ENCODE peak calls at places on chromosomes 1 and 21, in five cellular contexts. One of them, this sample, is unnamed. For H3K27me3, the result is how much of the 10 kb centered on the place peaks cover.

GRCh38 chr1:184210048-184210447 is 158.5 kb downstream of the TSEN15 start:
- DNase-seq in heart left ventricle: no peak
- DNase-seq in gastrocnemius medialis: peak
- DNase-seq in right atrium auricular region: no peak
- DNase-seq in sigmoid colon: peak
- DNase-seq in this sample: peak

GRCh38 chr21:35324372-35325220 is 275.5 kb upstream of the RUNX1 start:
- DNase-seq in heart left ventricle: no peak
- DNase-seq in gastrocnemius medialis: no peak
- DNase-seq in right atrium auricular region: no peak
- DNase-seq in sigmoid colon: peak
- DNase-seq in this sample: no peak

GRCh38 chr21:39955326-39955725 is 88.1 kb downstream of the PCP4 start:
- DNase-seq in heart left ventricle: no peak
- DNase-seq in gastrocnemius medialis: no peak
- DNase-seq in right atrium auricular region: no peak
- DNase-seq in sigmoid colon: no peak
- DNase-seq in this sample: no peak

GRCh38 chr1:105204836-105205371 is 1455.2 kb downstream of the AMY1C start:
- DNase-seq in heart left ventricle: no peak
- DNase-seq in gastrocnemius medialis: no peak
- DNase-seq in right atrium auricular region: no peak
- DNase-seq in sigmoid colon: no peak
- DNase-seq in this sample: no peak

GRCh38 chr21:42312626-42313104 is 2.5 kb downstream of the TFF3 start:
- DNase-seq in heart left ventricle: no peak
- DNase-seq in gastrocnemius medialis: no peak
- DNase-seq in right atrium auricular region: peak
- DNase-seq in sigmoid colon: no peak
- DNase-seq in this sample: no peak

GRCh38 chr1:40818264-40818961 is 34.8 kb downstream of the KCNQ4 start:
- DNase-seq in heart left ventricle: peak
- DNase-seq in gastrocnemius medialis: no peak
- DNase-seq in right atrium auricular region: no peak
- DNase-seq in sigmoid colon: no peak
- DNase-seq in this sample: peak

GRCh38 chr1:231240531-231240882 is 505 bp upstream of the GNPAT start:
- DNase-seq in heart left ventricle: no peak
- DNase-seq in gastrocnemius medialis: no peak
- DNase-seq in right atrium auricular region: no peak
- DNase-seq in sigmoid colon: no peak
- DNase-seq in this sample: no peak

GRCh38 chr1:183569141-183569540 is 21.1 kb downstream of the NCF2 start:
- DNase-seq in heart left ventricle: no peak
- DNase-seq in gastrocnemius medialis: no peak
- DNase-seq in right atrium auricular region: no peak
- DNase-seq in sigmoid colon: no peak
- DNase-seq in this sample: no peak

GRCh38 chr1:3816331-3817137 is 20.2 kb upstream of the LRRC47 start:
- DNase-seq in heart left ventricle: no peak
- DNase-seq in gastrocnemius medialis: no peak
- DNase-seq in right atrium auricular region: no peak
- DNase-seq in sigmoid colon: peak
- DNase-seq in this sample: no peak

GRCh38 chr1:109787845-109788605 is 24.3 kb upstream of the EPS8L3 start:
- DNase-seq in heart left ventricle: no peak
- DNase-seq in gastrocnemius medialis: peak
- DNase-seq in right atrium auricular region: no peak
- DNase-seq in sigmoid colon: peak
- DNase-seq in this sample: peak

GRCh38 chr1:24236170-24237045 is 49.3 kb upstream of the IFNLR1 start:
- DNase-seq in heart left ventricle: no peak
- DNase-seq in gastrocnemius medialis: no peak
- DNase-seq in right atrium auricular region: no peak
- DNase-seq in sigmoid colon: no peak
- DNase-seq in this sample: peak

GRCh38 chr1:76075877-76076276 is 1.3 kb downstream of the ST6GALNAC3 start:
- DNase-seq in heart left ventricle: no peak
- DNase-seq in gastrocnemius medialis: no peak
- DNase-seq in right atrium auricular region: no peak
- DNase-seq in sigmoid colon: no peak
- DNase-seq in this sample: no peak

GRCh38 chr1:98099501-98099900 is 178.7 kb upstream of the DPYD start:
- DNase-seq in heart left ventricle: no peak
- DNase-seq in gastrocnemius medialis: no peak
- DNase-seq in right atrium auricular region: no peak
- DNase-seq in sigmoid colon: no peak
- DNase-seq in this sample: no peak

GRCh38 chr1:51752073-51752948 is 126.2 kb downstream of the NRDC start:
- DNase-seq in heart left ventricle: no peak
- DNase-seq in gastrocnemius medialis: no peak
- DNase-seq in right atrium auricular region: no peak
- DNase-seq in sigmoid colon: no peak
- DNase-seq in this sample: no peak

GRCh38 chr1:2921970-2922686 is 99.1 kb upstream of the ACTRT2 start:
- DNase-seq in heart left ventricle: no peak
- DNase-seq in gastrocnemius medialis: no peak
- DNase-seq in right atrium auricular region: no peak
- DNase-seq in sigmoid colon: no peak
- DNase-seq in this sample: no peak

GRCh38 chr1:15802234-15802965 is 5.0 kb downstream of the UQCRHL start:
- DNase-seq in heart left ventricle: no peak
- DNase-seq in gastrocnemius medialis: no peak
- DNase-seq in right atrium auricular region: no peak
- DNase-seq in sigmoid colon: no peak
- DNase-seq in this sample: no peak

GRCh38 chr1:201356701-201357100 is 20.8 kb downstream of the TNNT2 start:
- DNase-seq in heart left ventricle: peak
- DNase-seq in gastrocnemius medialis: no peak
- DNase-seq in right atrium auricular region: no peak
- DNase-seq in sigmoid colon: no peak
- DNase-seq in this sample: no peak

GRCh38 chr21:26320541-26320940 is 150.0 kb upstream of the APP start:
- DNase-seq in heart left ventricle: no peak
- DNase-seq in gastrocnemius medialis: no peak
- DNase-seq in right atrium auricular region: no peak
- DNase-seq in sigmoid colon: no peak
- DNase-seq in this sample: no peak

GRCh38 chr1:187041104-187041503 is 212.4 kb downstream of the PLA2G4A start:
- DNase-seq in heart left ventricle: no peak
- DNase-seq in gastrocnemius medialis: no peak
- DNase-seq in right atrium auricular region: no peak
- DNase-seq in sigmoid colon: no peak
- DNase-seq in this sample: no peak

GRCh38 chr21:43339668-43340067 is 87.3 kb downstream of the SIK1 start:
- DNase-seq in heart left ventricle: no peak
- DNase-seq in gastrocnemius medialis: no peak
- DNase-seq in right atrium auricular region: no peak
- DNase-seq in sigmoid colon: no peak
- DNase-seq in this sample: no peak

GRCh38 chr1:42963378-42964005 is 4.8 kb upstream of the SLC2A1 start:
- DNase-seq in heart left ventricle: no peak
- DNase-seq in gastrocnemius medialis: no peak
- DNase-seq in right atrium auricular region: no peak
- DNase-seq in sigmoid colon: no peak
- DNase-seq in this sample: no peak

GRCh38 chr1:161736332-161736969 is 13.1 kb upstream of the DUSP12 start:
- DNase-seq in heart left ventricle: no peak
- DNase-seq in gastrocnemius medialis: no peak
- DNase-seq in right atrium auricular region: no peak
- DNase-seq in sigmoid colon: no peak
- DNase-seq in this sample: no peak

GRCh38 chr1:38680801-38681510 is 178.6 kb downstream of the RRAGC start:
- DNase-seq in heart left ventricle: no peak
- DNase-seq in gastrocnemius medialis: no peak
- DNase-seq in right atrium auricular region: no peak
- DNase-seq in sigmoid colon: no peak
- DNase-seq in this sample: no peak

GRCh38 chr1:81802601-81803422 is 2.1 kb downstream of the ADGRL2 start:
- DNase-seq in heart left ventricle: peak
- DNase-seq in gastrocnemius medialis: peak
- DNase-seq in right atrium auricular region: peak
- DNase-seq in sigmoid colon: peak
- DNase-seq in this sample: peak

GRCh38 chr1:206705187-206705586 is 20.5 kb downstream of the MAPKAPK2 start:
- DNase-seq in heart left ventricle: no peak
- DNase-seq in gastrocnemius medialis: peak
- DNase-seq in right atrium auricular region: peak
- DNase-seq in sigmoid colon: peak
- DNase-seq in this sample: no peak

GRCh38 chr1:236492378-236492777 is 31.4 kb upstream of the LGALS8 start:
- DNase-seq in heart left ventricle: no peak
- DNase-seq in gastrocnemius medialis: no peak
- DNase-seq in right atrium auricular region: no peak
- DNase-seq in sigmoid colon: no peak
- DNase-seq in this sample: no peak

GRCh38 chr21:46554431-46555224 is 50.3 kb downstream of the S100B start:
- DNase-seq in heart left ventricle: no peak
- DNase-seq in gastrocnemius medialis: no peak
- DNase-seq in right atrium auricular region: no peak
- DNase-seq in sigmoid colon: no peak
- DNase-seq in this sample: no peak

GRCh38 chr1:28594661-28595411 is 2.8 kb downstream of the RAB42 start:
- DNase-seq in heart left ventricle: no peak
- DNase-seq in gastrocnemius medialis: no peak
- DNase-seq in right atrium auricular region: no peak
- DNase-seq in sigmoid colon: no peak
- DNase-seq in this sample: no peak

GRCh38 chr21:35641271-35642016 is 418.9 kb downstream of the SETD4 start:
- DNase-seq in heart left ventricle: no peak
- DNase-seq in gastrocnemius medialis: no peak
- DNase-seq in right atrium auricular region: no peak
- DNase-seq in sigmoid colon: no peak
- DNase-seq in this sample: no peak

DNA sequence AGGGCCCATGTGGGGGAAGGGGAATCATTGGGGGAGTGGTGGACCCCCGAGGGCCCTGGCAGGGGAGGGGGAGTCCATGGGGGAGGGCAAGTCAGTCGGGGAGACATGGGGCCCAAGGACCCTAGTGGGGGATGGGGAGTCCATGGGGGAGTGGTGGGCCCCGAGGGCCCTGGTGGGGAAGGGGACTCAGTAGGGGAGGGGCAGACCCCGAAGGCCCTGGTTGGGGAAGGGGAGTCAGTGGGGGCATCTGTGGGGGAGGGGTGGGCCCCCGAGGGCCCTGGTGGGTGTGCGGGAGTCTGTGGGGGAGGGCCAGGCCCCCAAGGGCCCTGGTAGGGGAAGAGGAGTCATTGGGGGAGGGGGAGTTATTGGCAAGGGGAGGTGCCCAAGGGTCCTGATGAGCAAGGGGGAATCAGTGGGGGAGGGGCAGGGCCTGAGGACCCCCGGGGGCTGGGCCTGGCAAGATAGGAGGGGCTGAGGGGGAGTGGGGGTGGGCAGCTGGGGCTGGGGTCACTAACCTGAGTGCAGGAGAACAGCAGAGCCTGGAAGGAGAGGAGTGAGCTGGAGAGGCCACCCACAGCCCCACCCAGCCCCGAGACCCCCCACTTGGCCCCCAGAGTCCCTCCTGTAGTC is 2.1 kb downstream of the MXRA8 start:
- DNase-seq in heart left ventricle: no peak
- DNase-seq in gastrocnemius medialis: peak
- DNase-seq in right atrium auricular region: no peak
- DNase-seq in sigmoid colon: no peak
- DNase-seq in this sample: no peak
- H3K27me3 ChIP-seq in heart left ventricle: under half
- H3K27me3 ChIP-seq in gastrocnemius medialis: under half
- H3K27me3 ChIP-seq in right atrium auricular region: under half
- H3K27me3 ChIP-seq in sigmoid colon: under half
- H3K27me3 ChIP-seq in this sample: under half

GRCh38 chr1:218587890-218588289 is 242.8 kb downstream of the TGFB2 start:
- DNase-seq in heart left ventricle: no peak
- DNase-seq in gastrocnemius medialis: no peak
- DNase-seq in right atrium auricular region: no peak
- DNase-seq in sigmoid colon: no peak
- DNase-seq in this sample: no peak

GRCh38 chr1:218585565-218586184 is 240.5 kb downstream of the TGFB2 start:
- DNase-seq in heart left ventricle: no peak
- DNase-seq in gastrocnemius medialis: no peak
- DNase-seq in right atrium auricular region: no peak
- DNase-seq in sigmoid colon: no peak
- DNase-seq in this sample: no peak

GRCh38 chr1:218591966-218592365 is 246.8 kb downstream of the TGFB2 start:
- DNase-seq in heart left ventricle: no peak
- DNase-seq in gastrocnemius medialis: no peak
- DNase-seq in right atrium auricular region: no peak
- DNase-seq in sigmoid colon: no peak
- DNase-seq in this sample: no peak

GRCh38 chr1:218589487-218589886 is 244.4 kb downstream of the TGFB2 start:
- DNase-seq in heart left ventricle: no peak
- DNase-seq in gastrocnemius medialis: no peak
- DNase-seq in right atrium auricular region: no peak
- DNase-seq in sigmoid colon: no peak
- DNase-seq in this sample: no peak

GRCh38 chr1:218588555-218589172 is 243.5 kb downstream of the TGFB2 start:
- DNase-seq in heart left ventricle: no peak
- DNase-seq in gastrocnemius medialis: no peak
- DNase-seq in right atrium auricular region: no peak
- DNase-seq in sigmoid colon: no peak
- DNase-seq in this sample: no peak
- H3K27ac ChIP-seq in heart left ventricle: no peak
- H3K27ac ChIP-seq in gastrocnemius medialis: no peak
- H3K27ac ChIP-seq in right atrium auricular region: no peak
- H3K27ac ChIP-seq in sigmoid colon: no peak
- H3K27ac ChIP-seq in this sample: no peak

GRCh38 chr1:36520771-36521420 is 38.2 kb upstream of the CSF3R start:
- DNase-seq in heart left ventricle: no peak
- DNase-seq in gastrocnemius medialis: no peak
- DNase-seq in right atrium auricular region: no peak
- DNase-seq in sigmoid colon: peak
- DNase-seq in this sample: no peak
- H3K27me3 ChIP-seq in heart left ventricle: under half
- H3K27me3 ChIP-seq in gastrocnemius medialis: under half
- H3K27me3 ChIP-seq in right atrium auricular region: under half
- H3K27me3 ChIP-seq in sigmoid colon: under half
- H3K27me3 ChIP-seq in this sample: under half

DNA sequence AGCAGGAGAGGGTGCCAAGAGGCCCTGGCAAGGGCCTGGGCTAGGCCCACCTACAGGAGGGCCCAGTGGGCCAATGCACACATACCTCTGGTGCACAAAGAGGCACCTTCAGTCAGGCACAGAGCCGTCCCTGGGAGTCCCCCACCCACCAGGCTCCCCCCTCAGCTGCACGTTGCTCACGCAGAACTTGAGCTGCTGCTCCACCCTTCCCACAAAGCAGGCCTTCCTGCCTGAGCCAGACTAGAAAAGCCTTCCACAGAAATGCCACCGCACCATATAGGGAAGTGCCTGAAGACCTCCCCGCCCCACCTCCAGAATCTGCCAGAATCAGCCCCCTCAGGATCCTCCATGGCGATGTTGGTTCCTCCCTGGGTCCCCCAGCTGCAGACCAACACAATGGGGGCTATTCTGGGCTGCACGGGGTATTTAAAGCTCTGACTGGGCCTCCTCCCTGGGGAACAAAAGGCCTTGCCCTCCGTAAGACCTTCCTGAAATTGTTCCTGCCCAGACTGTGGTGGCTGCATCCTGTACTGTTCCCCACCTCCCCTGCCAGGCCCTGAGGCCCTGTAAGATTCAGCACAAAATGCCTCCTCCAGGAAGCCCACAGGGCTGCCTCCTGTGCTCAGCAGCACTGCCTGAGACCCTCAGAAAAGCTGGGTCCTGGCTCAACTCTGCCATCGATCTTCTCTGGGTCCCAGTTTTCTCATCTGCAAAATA is 27.2 kb downstream of the HSPG2 start:
- DNase-seq in heart left ventricle: peak
- DNase-seq in gastrocnemius medialis: peak
- DNase-seq in right atrium auricular region: peak
- DNase-seq in sigmoid colon: peak
- DNase-seq in this sample: peak
- H3K27ac ChIP-seq in heart left ventricle: peak
- H3K27ac ChIP-seq in gastrocnemius medialis: peak
- H3K27ac ChIP-seq in right atrium auricular region: peak
- H3K27ac ChIP-seq in sigmoid colon: peak
- H3K27ac ChIP-seq in this sample: peak